ENCODE peak calls at places on chromosomes 4 and X, in five cellular contexts. One of them, this sample, is unnamed.

GRCh38 chrX:103818844-103819243 is 13.2 kb downstream of the RAB9B start:
- DNase-seq in neural progenitor cell: no peak
- DNase-seq in glutamatergic neuron: no peak
- DNase-seq in MM.1S: no peak
- DNase-seq in progenitor cell of endocrine pancreas: no peak
- DNase-seq in this sample: no peak

GRCh38 chr4:104756837-104757236 is 262.1 kb upstream of the CXXC4 start:
- DNase-seq in neural progenitor cell: no peak
- DNase-seq in glutamatergic neuron: no peak
- DNase-seq in MM.1S: no peak
- DNase-seq in progenitor cell of endocrine pancreas: no peak
- DNase-seq in this sample: no peak

GRCh38 chr4:100823066-100823992 is 305.5 kb upstream of the EMCN start:
- DNase-seq in neural progenitor cell: no peak
- DNase-seq in glutamatergic neuron: no peak
- DNase-seq in MM.1S: no peak
- DNase-seq in progenitor cell of endocrine pancreas: no peak
- DNase-seq in this sample: peak

GRCh38 chr4:38523524-38524448 is 140.2 kb upstream of the KLF3 start:
- DNase-seq in neural progenitor cell: no peak
- DNase-seq in glutamatergic neuron: no peak
- DNase-seq in MM.1S: peak
- DNase-seq in progenitor cell of endocrine pancreas: no peak
- DNase-seq in this sample: peak

GRCh38 chr4:168887809-168888208 is 122.2 kb downstream of the CBR4 start:
- DNase-seq in neural progenitor cell: no peak
- DNase-seq in glutamatergic neuron: no peak
- DNase-seq in MM.1S: no peak
- DNase-seq in progenitor cell of endocrine pancreas: no peak
- DNase-seq in this sample: no peak

GRCh38 chrX:48083212-48083611 is 11.8 kb upstream of the ZNF630 start:
- DNase-seq in neural progenitor cell: peak
- DNase-seq in glutamatergic neuron: peak
- DNase-seq in MM.1S: peak
- DNase-seq in progenitor cell of endocrine pancreas: no peak
- DNase-seq in this sample: peak

GRCh38 chr4:87419578-87420249 is 2.7 kb upstream of the NUDT9 start:
- DNase-seq in neural progenitor cell: peak
- DNase-seq in glutamatergic neuron: no peak
- DNase-seq in MM.1S: no peak
- DNase-seq in progenitor cell of endocrine pancreas: no peak
- DNase-seq in this sample: no peak

GRCh38 chrX:110414679-110415439 is 56.2 kb downstream of the RTL9 start:
- DNase-seq in neural progenitor cell: no peak
- DNase-seq in glutamatergic neuron: no peak
- DNase-seq in MM.1S: peak
- DNase-seq in progenitor cell of endocrine pancreas: no peak
- DNase-seq in this sample: peak

GRCh38 chrX:48465336-48465933 is 4.6 kb downstream of the SLC38A5 start:
- DNase-seq in neural progenitor cell: no peak
- DNase-seq in glutamatergic neuron: no peak
- DNase-seq in MM.1S: no peak
- DNase-seq in progenitor cell of endocrine pancreas: no peak
- DNase-seq in this sample: no peak

GRCh38 chr4:79364048-79364447 is 38.2 kb upstream of the NAA11 start:
- DNase-seq in neural progenitor cell: no peak
- DNase-seq in glutamatergic neuron: peak
- DNase-seq in MM.1S: no peak
- DNase-seq in progenitor cell of endocrine pancreas: no peak
- DNase-seq in this sample: no peak

GRCh38 chr4:53505947-53506346 is 85.3 kb downstream of the LNX1 start:
- DNase-seq in neural progenitor cell: no peak
- DNase-seq in glutamatergic neuron: no peak
- DNase-seq in MM.1S: no peak
- DNase-seq in progenitor cell of endocrine pancreas: no peak
- DNase-seq in this sample: no peak

GRCh38 chrX:7233632-7234406 is 85.9 kb upstream of the PUDP start:
- DNase-seq in neural progenitor cell: no peak
- DNase-seq in glutamatergic neuron: no peak
- DNase-seq in MM.1S: no peak
- DNase-seq in progenitor cell of endocrine pancreas: no peak
- DNase-seq in this sample: no peak

GRCh38 chrX:141405486-141405877 is 163.2 kb upstream of the SPANXC start:
- DNase-seq in neural progenitor cell: no peak
- DNase-seq in glutamatergic neuron: no peak
- DNase-seq in MM.1S: no peak
- DNase-seq in progenitor cell of endocrine pancreas: no peak
- DNase-seq in this sample: no peak

GRCh38 chr4:88892646-88893045 is 164.3 kb downstream of the FAM13A start:
- DNase-seq in neural progenitor cell: no peak
- DNase-seq in glutamatergic neuron: no peak
- DNase-seq in MM.1S: no peak
- DNase-seq in progenitor cell of endocrine pancreas: no peak
- DNase-seq in this sample: no peak

GRCh38 chr4:151331276-151332042 is 6.1 kb upstream of the SH3D19 start:
- DNase-seq in neural progenitor cell: no peak
- DNase-seq in glutamatergic neuron: no peak
- DNase-seq in MM.1S: peak
- DNase-seq in progenitor cell of endocrine pancreas: no peak
- DNase-seq in this sample: no peak

GRCh38 chrX:135520022-135520552 is 373 bp upstream of the INTS6L start:
- DNase-seq in neural progenitor cell: peak
- DNase-seq in glutamatergic neuron: no peak
- DNase-seq in MM.1S: peak
- DNase-seq in progenitor cell of endocrine pancreas: no peak
- DNase-seq in this sample: no peak

GRCh38 chrX:70141373-70141772 is 8.1 kb downstream of the IGBP1 start:
- DNase-seq in neural progenitor cell: no peak
- DNase-seq in glutamatergic neuron: no peak
- DNase-seq in MM.1S: no peak
- DNase-seq in progenitor cell of endocrine pancreas: no peak
- DNase-seq in this sample: no peak

GRCh38 chrX:41734530-41734929 is 10.5 kb downstream of the GPR82 start:
- DNase-seq in neural progenitor cell: peak
- DNase-seq in glutamatergic neuron: no peak
- DNase-seq in MM.1S: no peak
- DNase-seq in progenitor cell of endocrine pancreas: no peak
- DNase-seq in this sample: no peak

DNA sequence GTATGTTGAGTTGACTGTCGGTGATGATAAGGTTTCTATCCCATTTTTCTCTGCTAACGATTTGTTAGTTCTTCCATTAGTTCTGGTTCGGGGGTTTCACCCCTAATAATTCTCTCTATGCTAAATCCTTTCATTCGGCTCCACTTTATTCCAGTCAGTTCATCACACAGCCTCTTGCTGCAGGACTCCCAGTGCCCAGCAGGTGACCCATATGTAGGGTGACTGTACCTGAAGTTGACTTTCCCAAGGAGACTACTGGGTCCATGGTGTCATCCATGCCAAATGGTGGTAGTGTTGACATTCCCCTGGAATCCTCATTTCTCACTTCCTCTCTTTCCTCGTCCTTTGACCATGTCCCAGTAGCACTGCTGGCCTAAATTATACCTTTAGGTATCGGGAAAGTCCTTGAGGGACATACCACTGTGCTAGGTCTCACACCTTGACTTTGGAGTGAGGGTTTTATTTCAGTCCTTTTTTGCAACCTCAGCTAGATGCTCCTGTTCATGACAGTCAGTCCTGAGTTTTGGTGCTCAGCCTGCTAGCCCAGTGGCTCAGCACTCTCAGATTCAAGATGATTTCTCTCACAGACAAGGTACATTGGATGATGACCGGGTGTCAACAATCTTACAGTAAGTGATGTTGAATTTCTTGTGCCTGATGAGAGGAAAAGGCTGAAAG is 105.1 kb upstream of the ARHGAP24 start:
- DNase-seq in neural progenitor cell: no peak
- DNase-seq in glutamatergic neuron: no peak
- DNase-seq in MM.1S: no peak
- DNase-seq in progenitor cell of endocrine pancreas: no peak
- DNase-seq in this sample: no peak
- TF ChIP-seq CTCF in neural progenitor cell: no peak
- TF ChIP-seq CTCF in glutamatergic neuron: no peak
- TF ChIP-seq CTCF in MM.1S: no peak
- TF ChIP-seq CTCF in progenitor cell of endocrine pancreas: no peak
- TF ChIP-seq CTCF in this sample: no peak

GRCh38 chr4:2923141-2923551 is 40.1 kb downstream of the NOP14 start:
- DNase-seq in neural progenitor cell: no peak
- DNase-seq in glutamatergic neuron: no peak
- DNase-seq in MM.1S: no peak
- DNase-seq in progenitor cell of endocrine pancreas: no peak
- DNase-seq in this sample: no peak
- TF ChIP-seq CTCF in neural progenitor cell: no peak
- TF ChIP-seq CTCF in glutamatergic neuron: no peak
- TF ChIP-seq CTCF in MM.1S: no peak
- TF ChIP-seq CTCF in progenitor cell of endocrine pancreas: no peak
- TF ChIP-seq CTCF in this sample: no peak

GRCh38 chr4:183571350-183572076 is 66.7 kb downstream of the ING2 start:
- DNase-seq in neural progenitor cell: no peak
- DNase-seq in glutamatergic neuron: no peak
- DNase-seq in MM.1S: no peak
- DNase-seq in progenitor cell of endocrine pancreas: no peak
- DNase-seq in this sample: no peak
- TF ChIP-seq CTCF in neural progenitor cell: no peak
- TF ChIP-seq CTCF in glutamatergic neuron: no peak
- TF ChIP-seq CTCF in MM.1S: no peak
- TF ChIP-seq CTCF in progenitor cell of endocrine pancreas: no peak
- TF ChIP-seq CTCF in this sample: no peak

DNA sequence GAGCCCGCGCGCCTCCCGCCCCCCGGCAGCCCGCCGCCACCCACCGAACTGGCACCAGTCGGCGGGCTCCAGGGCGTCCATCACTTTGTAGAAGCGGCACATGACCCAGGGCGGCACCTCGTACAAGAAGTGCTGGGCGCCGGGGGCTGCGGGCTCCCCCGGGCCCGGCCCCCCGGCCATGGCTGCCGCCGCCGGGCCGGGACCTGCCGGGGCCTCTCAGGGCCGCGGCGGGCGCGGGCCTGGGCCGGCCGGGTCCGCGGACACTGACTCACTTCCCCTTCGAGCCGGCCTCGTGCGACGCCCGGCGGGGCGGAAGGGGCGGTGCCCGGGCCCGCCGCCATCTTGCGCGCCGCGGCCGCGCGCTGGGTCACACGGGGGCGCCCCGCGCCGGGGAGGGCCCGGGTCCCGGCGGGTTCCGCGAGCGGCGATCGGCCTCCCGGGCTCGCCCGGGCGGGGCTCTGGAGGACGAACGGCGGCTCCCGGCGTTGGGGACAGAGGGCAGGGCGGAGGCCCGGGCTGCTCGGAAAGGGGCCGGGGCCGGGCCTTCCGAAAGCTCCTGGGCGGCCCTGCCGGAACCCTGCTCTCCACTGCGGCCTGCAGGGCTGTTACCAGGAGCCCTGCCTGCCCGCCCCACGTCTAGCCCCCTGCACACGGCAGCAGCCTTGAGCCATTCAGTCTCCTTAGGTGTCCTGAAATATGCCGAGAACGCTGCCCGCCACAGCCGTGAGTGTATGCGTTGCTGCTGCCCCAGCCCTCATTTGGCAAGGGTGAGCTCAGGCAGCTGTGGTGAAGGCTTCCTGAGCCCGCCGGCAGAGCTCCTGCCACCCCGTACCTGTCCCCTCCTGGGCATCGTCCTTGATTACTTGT is at the start of gene IRAK1:
- DNase-seq in neural progenitor cell: peak
- DNase-seq in glutamatergic neuron: peak
- DNase-seq in MM.1S: peak
- DNase-seq in progenitor cell of endocrine pancreas: peak
- DNase-seq in this sample: peak
- TF ChIP-seq CTCF in neural progenitor cell: no peak
- TF ChIP-seq CTCF in glutamatergic neuron: no peak
- TF ChIP-seq CTCF in MM.1S: no peak
- TF ChIP-seq CTCF in progenitor cell of endocrine pancreas: no peak
- TF ChIP-seq CTCF in this sample: no peak

DNA sequence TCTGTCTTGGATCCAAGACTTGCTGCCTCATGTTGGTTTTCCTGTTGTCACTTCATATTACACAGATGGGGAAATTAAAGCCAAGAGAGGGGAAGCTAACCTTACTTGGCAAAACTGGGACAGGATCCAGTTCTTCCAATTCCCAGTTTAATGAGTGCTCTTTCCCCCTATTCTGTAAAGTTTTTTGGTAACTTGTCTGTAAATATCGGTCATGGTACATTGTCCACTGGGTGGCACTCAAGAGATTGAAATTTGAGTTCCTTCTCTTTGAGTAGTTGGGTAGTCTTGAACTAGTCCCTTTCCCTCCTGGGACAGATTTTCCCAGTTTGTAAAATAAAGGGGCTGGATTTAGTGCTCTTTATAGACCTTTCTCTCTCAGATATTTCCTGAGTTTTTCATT is 12.4 kb upstream of the EOLA2 start:
- DNase-seq in neural progenitor cell: peak
- DNase-seq in glutamatergic neuron: no peak
- DNase-seq in MM.1S: peak
- DNase-seq in progenitor cell of endocrine pancreas: no peak
- DNase-seq in this sample: peak
- TF ChIP-seq CTCF in neural progenitor cell: peak
- TF ChIP-seq CTCF in glutamatergic neuron: peak
- TF ChIP-seq CTCF in MM.1S: peak
- TF ChIP-seq CTCF in progenitor cell of endocrine pancreas: peak
- TF ChIP-seq CTCF in this sample: no peak

GRCh38 chrX:155967653-155968052 is 29.8 kb upstream of the IL9R start:
- DNase-seq in neural progenitor cell: no peak
- DNase-seq in glutamatergic neuron: no peak
- DNase-seq in MM.1S: no peak
- DNase-seq in progenitor cell of endocrine pancreas: no peak
- DNase-seq in this sample: no peak

GRCh38 chrX:155962906-155963305 is 34.6 kb upstream of the IL9R start:
- DNase-seq in neural progenitor cell: no peak
- DNase-seq in glutamatergic neuron: no peak
- DNase-seq in MM.1S: no peak
- DNase-seq in progenitor cell of endocrine pancreas: no peak
- DNase-seq in this sample: no peak

GRCh38 chrX:155968106-155968714 is 29.3 kb upstream of the IL9R start:
- DNase-seq in neural progenitor cell: no peak
- DNase-seq in glutamatergic neuron: no peak
- DNase-seq in MM.1S: no peak
- DNase-seq in progenitor cell of endocrine pancreas: no peak
- DNase-seq in this sample: no peak

DNA sequence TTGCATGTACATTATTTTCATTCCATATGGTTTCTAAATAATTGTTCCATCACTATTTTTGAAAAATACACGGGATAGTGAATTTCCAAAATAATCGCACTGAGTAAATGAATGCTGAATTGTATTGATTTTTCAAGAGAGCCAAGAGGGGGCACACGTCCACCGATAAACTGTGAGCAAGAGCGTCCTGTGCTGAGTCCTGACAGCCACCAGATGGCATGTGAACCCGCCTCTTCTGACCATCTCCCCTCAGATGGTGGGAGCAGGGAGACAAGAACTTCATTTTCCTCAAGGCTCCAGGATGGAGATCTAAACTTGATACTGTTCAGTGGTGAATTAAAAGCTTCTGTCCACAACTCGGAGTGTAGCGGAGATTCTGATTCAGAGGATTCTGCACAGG is 30.6 kb upstream of the IL9R start:
- DNase-seq in neural progenitor cell: peak
- DNase-seq in glutamatergic neuron: peak
- DNase-seq in MM.1S: no peak
- DNase-seq in progenitor cell of endocrine pancreas: no peak
- DNase-seq in this sample: peak
- TF ChIP-seq CTCF in neural progenitor cell: peak
- TF ChIP-seq CTCF in glutamatergic neuron: no peak
- TF ChIP-seq CTCF in MM.1S: peak
- TF ChIP-seq CTCF in progenitor cell of endocrine pancreas: peak
- TF ChIP-seq CTCF in this sample: peak